ENCODE peak calls at places on chromosome 2, in four cellular contexts. F is GM23338, T is SK-N-SH, U is HCT116. A is an unnamed sample.

GRCh38 chr2:136282238-136282775 is 164.4 kb upstream of the CXCR4 start:
- DNase-seq in F (no peak), T (no peak), U (no peak), A (no peak)

GRCh38 chr2:108616731-108617161 is 82.5 kb downstream of the LIMS1 start:
- DNase-seq in F (no peak), T (no peak), U (no peak), A (no peak)

GRCh38 chr2:105744909-105745853 is at the start of gene NCK2:
- DNase-seq in F (peak), T (peak), U (no peak), A (no peak)

GRCh38 chr2:158045362-158045761 is 56.3 kb upstream of the UPP2 start:
- DNase-seq in F (peak), T (no peak), U (peak), A (no peak)

GRCh38 chr2:127187081-127187775 is 32.9 kb downstream of the CYP27C1 start:
- DNase-seq in F (no peak), T (no peak), U (no peak), A (no peak)

GRCh38 chr2:186575302-186575701 is 14.6 kb upstream of the ITGAV start:
- DNase-seq in F (peak), T (peak), U (peak), A (peak)

GRCh38 chr2:234401376-234401775 is 95.5 kb downstream of the ARL4C start:
- DNase-seq in F (no peak), T (no peak), U (no peak), A (no peak)

GRCh38 chr2:24269270-24269669 is 91.1 kb downstream of the ITSN2 start:
- DNase-seq in F (no peak), T (no peak), U (no peak), A (no peak)

GRCh38 chr2:219887870-219888269 is 260.4 kb downstream of the SLC4A3 start:
- DNase-seq in F (no peak), T (no peak), U (no peak), A (no peak)

GRCh38 chr2:120575966-120576365 is 159.7 kb upstream of the GLI2 start:
- DNase-seq in F (no peak), T (no peak), U (no peak), A (no peak)

GRCh38 chr2:41735446-41735845 is 312.4 kb upstream of the PKDCC start:
- DNase-seq in F (no peak), T (no peak), U (no peak), A (no peak)

GRCh38 chr2:100623033-100623715 is 60.4 kb downstream of the PDCL3 start:
- DNase-seq in F (no peak), T (no peak), U (no peak), A (no peak)

GRCh38 chr2:2703792-2704191 is 372.7 kb upstream of the MYT1L start:
- DNase-seq in F (no peak), T (no peak), U (no peak), A (no peak)

GRCh38 chr2:98909381-98910211 is 26.4 kb downstream of the CRACDL start:
- DNase-seq in F (peak), T (peak), U (no peak), A (no peak)

GRCh38 chr2:105857076-105857740 is 112.5 kb downstream of the NCK2 start:
- DNase-seq in F (peak), T (no peak), U (no peak), A (no peak)

GRCh38 chr2:146701183-146701582 is 1143.6 kb upstream of the ACVR2A start:
- DNase-seq in F (peak), T (no peak), U (no peak), A (no peak)

GRCh38 chr2:45337396-45337795 is 273.7 kb downstream of the SRBD1 start:
- DNase-seq in F (no peak), T (no peak), U (no peak), A (no peak)

GRCh38 chr2:34161546-34161945 is 562.4 kb upstream of the FAM98A start:
- DNase-seq in F (no peak), T (no peak), U (no peak), A (no peak)

GRCh38 chr2:168635065-168635577 is 167.3 kb upstream of the NOSTRIN start:
- DNase-seq in F (peak), T (peak), U (no peak), A (no peak)

GRCh38 chr2:203470371-203470770 is 64.7 kb downstream of the RAPH1 start:
- DNase-seq in F (peak), T (peak), U (no peak), A (no peak)

GRCh38 chr2:97743913-97744312 is 30.5 kb downstream of the ZAP70 start:
- DNase-seq in F (no peak), T (no peak), U (no peak), A (no peak)

GRCh38 chr2:191867507-191867847 is 20.6 kb upstream of the CAVIN2 start:
- DNase-seq in F (no peak), T (no peak), U (no peak), A (no peak)

GRCh38 chr2:85705680-85706039 is 11.5 kb downstream of the GNLY start:
- DNase-seq in F (no peak), T (no peak), U (peak), A (peak)

GRCh38 chr2:110740747-110741349 is 8.5 kb downstream of the ACOXL start:
- DNase-seq in F (no peak), T (no peak), U (no peak), A (no peak)

GRCh38 chr2:110744429-110744828 is 12.1 kb downstream of the ACOXL start:
- DNase-seq in F (no peak), T (no peak), U (no peak), A (no peak)

GRCh38 chr2:110743600-110743999 is 11.2 kb downstream of the ACOXL start:
- DNase-seq in F (no peak), T (no peak), U (no peak), A (no peak)

GRCh38 chr2:110742412-110742811 is 10.0 kb downstream of the ACOXL start:
- DNase-seq in F (no peak), T (no peak), U (no peak), A (no peak)

GRCh38 chr2:110741491-110741980 is 9.2 kb downstream of the ACOXL start:
- DNase-seq in F (peak), T (no peak), U (no peak), A (no peak)
- TF ChIP-seq CTCF in F (peak), T (no peak), U (no peak), A (no peak)

GRCh38 chr2:26758790-26759321 is 5.2 kb upstream of the SLC35F6 start:
- DNase-seq in F (no peak), T (no peak), U (no peak), A (no peak)

GRCh38 chr2:26754972-26755670 is 9.0 kb upstream of the SLC35F6 start:
- DNase-seq in F (peak), T (peak), U (no peak), A (peak)

GRCh38 chr2:26759845-26760244 is 4.2 kb upstream of the SLC35F6 start:
- DNase-seq in F (no peak), T (no peak), U (no peak), A (no peak)

GRCh38 chr2:26756337-26756736 is 7.7 kb upstream of the SLC35F6 start:
- DNase-seq in F (no peak), T (no peak), U (no peak), A (no peak)

GRCh38 chr2:26757873-26758789 is 6.0 kb upstream of the SLC35F6 start:
- DNase-seq in F (peak), T (peak), U (peak), A (no peak)
- TF ChIP-seq REST in F (no peak), T (no peak), U (no peak), A (no peak)

DNA sequence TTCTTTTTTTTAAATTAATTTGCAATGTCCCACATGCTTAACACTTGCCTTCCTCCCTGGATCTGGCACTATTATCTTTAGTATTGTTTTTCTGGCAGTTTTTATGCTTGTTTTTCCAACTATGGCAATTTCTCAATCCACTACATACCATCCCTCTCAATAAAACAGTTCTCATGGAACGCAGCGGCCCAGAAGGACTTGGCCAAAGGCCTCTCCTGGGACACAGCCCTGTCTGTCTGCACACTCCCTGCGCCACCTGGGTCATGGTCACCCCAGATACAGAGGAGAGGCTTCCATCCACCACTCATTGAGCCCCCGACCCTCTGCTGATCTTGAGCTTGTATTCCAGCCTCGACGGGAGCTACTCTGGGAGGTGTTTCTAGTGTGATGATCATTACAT is 91.2 kb downstream of the TWIST2 start:
- DNase-seq in F (no peak), T (no peak), U (no peak), A (no peak)
- H3K27ac ChIP-seq in F (no peak), T (no peak), U (no peak), A (no peak)

DNA sequence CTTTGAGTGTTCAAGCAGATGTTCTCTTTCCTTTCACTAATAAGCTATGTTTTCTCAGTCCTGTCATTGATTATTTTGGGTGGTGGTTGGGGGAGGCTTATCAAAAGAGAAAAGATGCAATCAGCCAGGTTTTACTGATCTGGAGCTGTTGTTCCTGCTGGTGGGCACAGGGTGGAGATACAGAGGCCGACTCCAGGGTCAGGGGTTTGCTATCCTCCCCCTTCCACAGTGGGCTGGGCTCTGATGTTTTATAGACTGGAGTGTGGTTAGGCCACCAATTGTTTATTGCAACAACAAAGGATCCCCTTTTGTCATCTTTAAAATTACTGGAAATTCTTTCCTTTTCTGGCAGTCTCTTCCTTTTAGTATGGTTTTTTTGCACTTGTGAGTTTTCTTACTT is 120.5 kb downstream of the TANC1 start:
- DNase-seq in F (peak), T (peak), U (no peak), A (no peak)
- TF ChIP-seq CTCF in F (peak), T (no peak), U (no peak), A (no peak)

GRCh38 chr2:216571178-216571908 is 61.9 kb upstream of the IGFBP2 start:
- DNase-seq in F (no peak), T (no peak), U (no peak), A (no peak)
- TF ChIP-seq REST in F (no peak), T (no peak), U (no peak), A (no peak)

GRCh38 chr2:18159899-18160298 is 281.4 kb downstream of the KCNS3 start:
- DNase-seq in F (no peak), T (no peak), U (no peak), A (no peak)
- H3K27ac ChIP-seq in F (no peak), T (no peak), U (no peak), A (no peak)

A was measured in HL-60.